ENCODE peak calls at places on chromosomes 4 and X, in four cellular contexts. J is fibroblast of lung, C is mammary epithelial cell, G is GM23248. H is an unnamed sample.

GRCh38 chr4:78197947-78198346 is 140.8 kb downstream of the FRAS1 start:
- DNase-seq in J (no peak), C (no peak), G (peak), H (no peak)

GRCh38 chr4:187268940-187269339 is 545.3 kb upstream of the FAT1 start:
- DNase-seq in J (peak), C (peak), G (peak), H (no peak)

GRCh38 chrX:13091111-13091765 is 46.8 kb upstream of the FAM9C start:
- DNase-seq in J (no peak), C (no peak), G (no peak), H (peak)

GRCh38 chr4:141133146-141134006 is at the start of gene RNF150:
- DNase-seq in J (peak), C (peak), G (peak), H (no peak)

GRCh38 chr4:53009824-53010223 is 147.7 kb downstream of the RASL11B start:
- DNase-seq in J (no peak), C (no peak), G (no peak), H (no peak)

GRCh38 chr4:187668683-187669082 is 326.9 kb upstream of the ZFP42 start:
- DNase-seq in J (peak), C (peak), G (peak), H (no peak)

GRCh38 chr4:82758701-82759685 is 39.6 kb downstream of the SCD5 start:
- DNase-seq in J (no peak), C (no peak), G (no peak), H (no peak)

GRCh38 chrX:49995021-49995731 is 72.8 kb downstream of the CLCN5 start:
- DNase-seq in J (peak), C (peak), G (peak), H (no peak)

DNA sequence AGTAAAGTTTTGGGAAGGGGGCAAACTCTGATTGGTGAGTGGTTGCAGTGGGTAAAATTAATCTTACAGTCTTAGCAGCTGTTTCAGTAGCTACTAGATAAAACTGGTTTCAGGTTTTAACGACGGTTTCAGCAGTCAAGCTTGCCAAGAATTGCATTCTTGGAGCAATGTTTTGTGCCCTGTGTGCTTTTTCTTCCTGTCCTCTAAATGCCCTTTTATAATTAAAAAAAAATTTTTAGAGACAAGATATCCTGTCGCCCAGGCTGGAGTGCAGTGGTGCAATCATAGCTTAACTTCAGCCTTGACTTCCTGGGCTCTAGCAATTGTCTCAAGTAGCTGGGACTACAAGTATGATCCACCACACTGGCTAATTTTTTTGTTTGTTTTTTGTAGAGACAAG is 6.3 kb upstream of the PPEF2 start:
- DNase-seq in J (peak), C (no peak), G (peak), H (no peak)
- H2AFZ ChIP-seq in J (no peak), C (no peak), G (no peak), H (no peak)

GRCh38 chrX:125205918-125206665 is 113.6 kb upstream of the TEX13C start:
- DNase-seq in J (no peak), C (no peak), G (peak), H (no peak)

GRCh38 chrX:125202486-125203378 is 116.9 kb upstream of the TEX13C start:
- DNase-seq in J (no peak), C (no peak), G (no peak), H (no peak)

GRCh38 chrX:125205084-125205917 is 114.4 kb upstream of the TEX13C start:
- DNase-seq in J (peak), C (peak), G (peak), H (no peak)

GRCh38 chrX:125203379-125203736 is 116.3 kb upstream of the TEX13C start:
- DNase-seq in J (no peak), C (no peak), G (peak), H (no peak)

DNA sequence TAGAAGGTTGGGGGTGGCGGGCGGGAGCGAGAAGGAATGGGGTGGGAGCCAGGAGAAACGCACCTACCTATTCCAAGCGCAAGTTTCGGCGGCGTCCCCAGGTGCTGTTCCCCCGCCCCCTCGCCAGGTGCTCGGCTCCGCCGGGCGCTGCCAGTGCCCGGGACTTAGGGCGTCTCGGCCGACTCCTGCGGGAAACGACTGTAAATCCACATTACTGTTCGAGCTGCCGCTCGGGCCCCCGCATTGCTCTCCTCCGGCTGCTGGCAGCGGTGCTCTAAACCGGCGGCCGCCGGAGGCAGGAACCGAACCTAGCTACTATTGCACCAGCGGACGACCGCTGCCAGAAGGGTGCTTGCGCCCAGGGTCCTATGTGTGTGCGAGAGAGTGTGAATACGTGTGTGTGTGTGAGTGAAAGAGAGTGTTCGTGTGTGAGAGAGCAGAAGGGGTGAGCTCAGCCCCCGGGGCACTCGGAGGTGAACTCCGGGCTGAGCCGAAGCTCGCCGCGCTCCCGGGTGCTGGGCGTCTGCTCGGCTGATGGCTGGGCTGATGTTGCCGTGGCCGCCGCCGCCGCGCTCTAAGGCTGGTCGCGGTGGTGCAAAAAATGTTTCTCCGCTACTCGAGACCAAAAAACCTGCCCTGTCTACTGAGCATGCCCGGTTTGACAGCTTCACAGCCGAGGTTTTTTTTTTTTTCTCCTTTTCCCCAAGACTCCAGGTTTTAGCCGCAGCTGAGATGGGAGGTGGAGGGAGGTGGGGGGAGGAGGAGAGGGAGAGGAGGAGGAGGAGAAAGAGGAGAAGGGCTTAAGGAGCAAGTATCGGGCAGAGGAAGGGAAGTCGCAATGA is 115.7 kb upstream of the TEX13C start:
- DNase-seq in J (peak), C (peak), G (peak), H (no peak)
- TF ChIP-seq EZH2 in J (peak), C (no peak), G (no peak), H (no peak)

GRCh38 chr4:26173619-26174018 is 147.2 kb upstream of the RBPJ start:
- DNase-seq in J (peak), C (no peak), G (no peak), H (no peak)
- H2AFZ ChIP-seq in J (no peak), C (no peak), G (no peak), H (no peak)

DNA sequence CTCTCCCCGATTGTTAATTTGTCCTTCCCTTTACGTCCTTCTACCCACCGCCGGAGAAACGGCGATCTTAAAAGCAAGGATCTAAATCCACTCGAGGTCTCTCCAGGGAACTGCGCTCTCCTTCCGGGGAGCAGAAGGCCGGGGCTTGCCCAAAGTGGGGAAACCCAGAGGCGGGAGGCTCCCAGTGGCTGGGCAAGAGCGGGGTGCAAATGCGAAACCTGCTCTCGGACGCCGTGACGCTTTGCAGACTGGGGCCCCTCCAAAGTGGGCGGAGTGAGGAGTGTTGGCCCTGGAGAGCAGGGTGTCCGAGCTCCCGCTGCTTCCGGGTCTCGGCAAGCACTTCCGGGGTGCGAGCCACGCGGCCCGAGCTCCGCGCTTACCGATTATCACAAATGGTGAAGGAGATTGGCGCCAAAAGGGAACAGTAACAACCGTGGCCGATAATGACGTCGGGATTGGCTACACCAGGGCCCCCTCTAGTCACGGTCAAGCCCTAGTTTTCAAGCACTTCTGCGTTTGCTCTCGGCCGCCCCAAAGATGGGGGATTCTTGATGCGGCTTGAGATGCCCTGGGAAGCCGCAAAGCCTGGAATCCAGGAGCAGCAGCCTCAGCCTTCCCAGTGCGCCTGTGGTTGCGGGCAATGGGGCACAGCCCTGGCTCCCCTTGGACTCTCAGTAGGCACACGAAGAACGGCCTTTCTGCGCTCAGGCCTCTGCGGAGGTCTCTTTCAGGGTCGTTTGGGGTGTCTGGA is 29.0 kb downstream of the HAND2 start:
- DNase-seq in J (no peak), C (no peak), G (no peak), H (no peak)
- TF ChIP-seq EZH2 in J (peak), C (no peak), G (no peak), H (no peak)